ENCODE peak calls at places on chromosomes 11 and 22, in four cellular contexts. One of them, this sample, is unnamed.

GRCh38 chr11:119375629-119376196 is 5.8 kb downstream of the USP2 start:
- DNase-seq in fibroblast of villous mesenchyme: peak
- DNase-seq in cardiac fibroblast: peak
- DNase-seq in substantia nigra: peak
- DNase-seq in this sample: peak

GRCh38 chr22:46971141-46971775 is 208.8 kb downstream of the TBC1D22A start:
- DNase-seq in fibroblast of villous mesenchyme: peak
- DNase-seq in substantia nigra: peak
- DNase-seq in cardiac fibroblast: peak
- DNase-seq in this sample: peak

GRCh38 chr11:14189874-14190273 is 169.1 kb downstream of the RRAS2 start:
- DNase-seq in fibroblast of villous mesenchyme: peak
- DNase-seq in cardiac fibroblast: peak
- DNase-seq in substantia nigra: peak
- DNase-seq in this sample: no peak

GRCh38 chr11:57546869-57547518 is 9.6 kb downstream of the SMTNL1 start:
- DNase-seq in cardiac fibroblast: peak
- DNase-seq in substantia nigra: no peak
- DNase-seq in fibroblast of villous mesenchyme: peak
- DNase-seq in this sample: no peak

GRCh38 chr11:64196616-64197015 is 9.9 kb upstream of the FERMT3 start:
- DNase-seq in fibroblast of villous mesenchyme: no peak
- DNase-seq in substantia nigra: no peak
- DNase-seq in cardiac fibroblast: no peak
- DNase-seq in this sample: no peak

GRCh38 chr22:50422961-50423815 is 51.6 kb downstream of the SBF1 start:
- DNase-seq in cardiac fibroblast: no peak
- DNase-seq in substantia nigra: no peak
- DNase-seq in fibroblast of villous mesenchyme: no peak
- DNase-seq in this sample: no peak

GRCh38 chr22:29848115-29848514 is 10.0 kb upstream of the ASCC2 start:
- DNase-seq in cardiac fibroblast: no peak
- DNase-seq in substantia nigra: no peak
- DNase-seq in fibroblast of villous mesenchyme: no peak
- DNase-seq in this sample: no peak

GRCh38 chr22:22737590-22737989 is 93.2 kb downstream of the GGTLC2 start:
- DNase-seq in cardiac fibroblast: no peak
- DNase-seq in fibroblast of villous mesenchyme: no peak
- DNase-seq in substantia nigra: no peak
- DNase-seq in this sample: no peak

GRCh38 chr11:133386262-133386661 is 146.0 kb downstream of the OPCML start:
- DNase-seq in cardiac fibroblast: no peak
- DNase-seq in fibroblast of villous mesenchyme: no peak
- DNase-seq in substantia nigra: no peak
- DNase-seq in this sample: no peak

GRCh38 chr11:116733959-116734517 is 38.7 kb downstream of the BUD13 start:
- DNase-seq in cardiac fibroblast: no peak
- DNase-seq in substantia nigra: no peak
- DNase-seq in fibroblast of villous mesenchyme: no peak
- DNase-seq in this sample: no peak

GRCh38 chr11:95134491-95134890 is 44.8 kb downstream of the ENDOD1 start:
- DNase-seq in fibroblast of villous mesenchyme: peak
- DNase-seq in cardiac fibroblast: peak
- DNase-seq in substantia nigra: peak
- DNase-seq in this sample: no peak

GRCh38 chr11:66291706-66292542 is at the start of gene TMEM151A:
- DNase-seq in fibroblast of villous mesenchyme: no peak
- DNase-seq in cardiac fibroblast: no peak
- DNase-seq in substantia nigra: peak
- DNase-seq in this sample: peak

This sample was measured in retina.